ENCODE peak calls at places on chromosomes 11 and 22, in six cellular contexts. One of them, this sample, is unnamed.

GRCh38 chr22:28435271-28435825 is 244.3 kb downstream of the TTC28 start:
- DNase-seq in NB4: no peak
- DNase-seq in pancreas: peak; percentile 69
- DNase-seq in cardiac muscle cell: no peak
- DNase-seq in osteocyte: no peak
- DNase-seq in HepG2: no peak
- DNase-seq in this sample: no peak

GRCh38 chr11:106466441-106467190 is 389.2 kb downstream of the AASDHPPT start:
- DNase-seq in NB4: no peak
- DNase-seq in pancreas: no peak
- DNase-seq in cardiac muscle cell: peak; percentile 76
- DNase-seq in osteocyte: no peak
- DNase-seq in HepG2: peak; percentile 36
- DNase-seq in this sample: no peak

GRCh38 chr11:89491141-89491690 is at the start of gene NOX4:
- DNase-seq in NB4: no peak
- DNase-seq in pancreas: peak; percentile 20
- DNase-seq in cardiac muscle cell: peak; percentile 73
- DNase-seq in osteocyte: peak; percentile 92
- DNase-seq in HepG2: no peak
- DNase-seq in this sample: no peak

GRCh38 chr22:50630376-50630775 is 2.4 kb upstream of the ARSA start:
- DNase-seq in NB4: no peak
- DNase-seq in pancreas: no peak
- DNase-seq in cardiac muscle cell: no peak
- DNase-seq in osteocyte: no peak
- DNase-seq in HepG2: no peak
- DNase-seq in this sample: no peak

GRCh38 chr22:39534591-39535301 is 2.2 kb upstream of the RPS19BP1 start:
- DNase-seq in NB4: peak; percentile 72
- DNase-seq in pancreas: peak; percentile 90
- DNase-seq in cardiac muscle cell: peak; percentile 81
- DNase-seq in osteocyte: peak; percentile 94
- DNase-seq in HepG2: peak; percentile 54
- DNase-seq in this sample: peak; percentile 82

GRCh38 chr11:110184466-110184865 is 91.3 kb downstream of the ZC3H12C start:
- DNase-seq in NB4: no peak
- DNase-seq in pancreas: no peak
- DNase-seq in cardiac muscle cell: peak; percentile 31
- DNase-seq in osteocyte: no peak
- DNase-seq in HepG2: no peak
- DNase-seq in this sample: no peak

GRCh38 chr22:49626361-49627216 is 201.1 kb downstream of the BRD1 start:
- DNase-seq in NB4: no peak
- DNase-seq in pancreas: peak; percentile 17
- DNase-seq in cardiac muscle cell: no peak
- DNase-seq in osteocyte: no peak
- DNase-seq in HepG2: no peak
- DNase-seq in this sample: no peak

GRCh38 chr11:45162916-45163879 is 16.8 kb downstream of the PRDM11 start:
- DNase-seq in NB4: no peak
- DNase-seq in pancreas: no peak
- DNase-seq in cardiac muscle cell: no peak
- DNase-seq in osteocyte: no peak
- DNase-seq in HepG2: no peak
- DNase-seq in this sample: no peak

GRCh38 chr11:79122759-79123158 is 318.1 kb downstream of the TENM4 start:
- DNase-seq in NB4: no peak
- DNase-seq in pancreas: no peak
- DNase-seq in cardiac muscle cell: no peak
- DNase-seq in osteocyte: no peak
- DNase-seq in HepG2: no peak
- DNase-seq in this sample: no peak

GRCh38 chr22:19723990-19724827 is 870 bp downstream of the GP1BB start:
- DNase-seq in NB4: peak; percentile 72
- DNase-seq in pancreas: no peak
- DNase-seq in cardiac muscle cell: peak; percentile 22
- DNase-seq in osteocyte: no peak
- DNase-seq in HepG2: peak; percentile 44
- DNase-seq in this sample: no peak

GRCh38 chr22:46976598-46976997 is 214.1 kb downstream of the TBC1D22A start:
- DNase-seq in NB4: no peak
- DNase-seq in pancreas: no peak
- DNase-seq in cardiac muscle cell: no peak
- DNase-seq in osteocyte: peak; percentile 49
- DNase-seq in HepG2: no peak
- DNase-seq in this sample: no peak

GRCh38 chr11:115287266-115287665 is 216.9 kb downstream of the CADM1 start:
- DNase-seq in NB4: no peak
- DNase-seq in pancreas: no peak
- DNase-seq in cardiac muscle cell: no peak
- DNase-seq in osteocyte: no peak
- DNase-seq in HepG2: no peak
- DNase-seq in this sample: no peak

GRCh38 chr22:26981520-26981919 is 324.1 kb downstream of the MIAT start:
- DNase-seq in NB4: no peak
- DNase-seq in pancreas: no peak
- DNase-seq in cardiac muscle cell: no peak
- DNase-seq in osteocyte: no peak
- DNase-seq in HepG2: no peak
- DNase-seq in this sample: no peak

GRCh38 chr11:71420455-71421241 is 27.5 kb downstream of the DHCR7 start:
- DNase-seq in NB4: peak; percentile 74
- DNase-seq in pancreas: peak; percentile 46
- DNase-seq in cardiac muscle cell: peak; percentile 67
- DNase-seq in osteocyte: no peak
- DNase-seq in HepG2: peak; percentile 48
- DNase-seq in this sample: peak; percentile 53

GRCh38 chr22:24694971-24695928 is 79.3 kb downstream of the PIWIL3 start:
- DNase-seq in NB4: no peak
- DNase-seq in pancreas: no peak
- DNase-seq in cardiac muscle cell: no peak
- DNase-seq in osteocyte: no peak
- DNase-seq in HepG2: no peak
- DNase-seq in this sample: no peak

GRCh38 chr11:121282376-121282775 is 10.2 kb upstream of the SC5D start:
- DNase-seq in NB4: peak; percentile 9
- DNase-seq in pancreas: no peak
- DNase-seq in cardiac muscle cell: no peak
- DNase-seq in osteocyte: no peak
- DNase-seq in HepG2: no peak
- DNase-seq in this sample: no peak

GRCh38 chr22:40121463-40121862 is 56.3 kb upstream of the TNRC6B start:
- DNase-seq in NB4: no peak
- DNase-seq in pancreas: no peak
- DNase-seq in cardiac muscle cell: no peak
- DNase-seq in osteocyte: no peak
- DNase-seq in HepG2: no peak
- DNase-seq in this sample: no peak

GRCh38 chr11:14980854-14981253 is 8.7 kb upstream of the CALCA start:
- DNase-seq in NB4: no peak
- DNase-seq in pancreas: no peak
- DNase-seq in cardiac muscle cell: peak; percentile 63
- DNase-seq in osteocyte: no peak
- DNase-seq in HepG2: no peak
- DNase-seq in this sample: no peak

GRCh38 chr11:13238879-13239514 is 38.6 kb upstream of the BMAL1 start:
- DNase-seq in NB4: peak; percentile 57
- DNase-seq in pancreas: peak; percentile 35
- DNase-seq in cardiac muscle cell: peak; percentile 64
- DNase-seq in osteocyte: no peak
- DNase-seq in HepG2: peak; percentile 35
- DNase-seq in this sample: peak; percentile 40

GRCh38 chr11:65814131-65814959 is 19.4 kb upstream of the SNX32 start:
- DNase-seq in NB4: peak; percentile 22
- DNase-seq in pancreas: no peak
- DNase-seq in cardiac muscle cell: peak; percentile 51
- DNase-seq in osteocyte: no peak
- DNase-seq in HepG2: no peak
- DNase-seq in this sample: no peak

GRCh38 chr11:102318469-102318868 is 1.2 kb downstream of the BIRC3 start:
- DNase-seq in NB4: no peak
- DNase-seq in pancreas: no peak
- DNase-seq in cardiac muscle cell: no peak
- DNase-seq in osteocyte: no peak
- DNase-seq in HepG2: no peak
- DNase-seq in this sample: no peak

GRCh38 chr22:47371263-47372090 is 609.0 kb downstream of the TBC1D22A start:
- DNase-seq in NB4: no peak
- DNase-seq in pancreas: no peak
- DNase-seq in cardiac muscle cell: no peak
- DNase-seq in osteocyte: peak; percentile 68
- DNase-seq in HepG2: no peak
- DNase-seq in this sample: no peak

GRCh38 chr11:75445315-75445953 is 12.4 kb upstream of the KLHL35 start:
- DNase-seq in NB4: peak; percentile 68
- DNase-seq in pancreas: peak; percentile 68
- DNase-seq in cardiac muscle cell: peak; percentile 56
- DNase-seq in osteocyte: no peak
- DNase-seq in HepG2: peak; percentile 56
- DNase-seq in this sample: peak; percentile 80

GRCh38 chr11:9123595-9124304 is 32.4 kb upstream of the SCUBE2 start:
- DNase-seq in NB4: no peak
- DNase-seq in pancreas: no peak
- DNase-seq in cardiac muscle cell: no peak
- DNase-seq in osteocyte: no peak
- DNase-seq in HepG2: no peak
- DNase-seq in this sample: no peak

GRCh38 chr11:9118277-9118676 is 26.9 kb upstream of the SCUBE2 start:
- DNase-seq in NB4: no peak
- DNase-seq in pancreas: no peak
- DNase-seq in cardiac muscle cell: no peak
- DNase-seq in osteocyte: no peak
- DNase-seq in HepG2: no peak
- DNase-seq in this sample: no peak

GRCh38 chr11:9125185-9125886 is 33.9 kb upstream of the SCUBE2 start:
- DNase-seq in NB4: no peak
- DNase-seq in pancreas: no peak
- DNase-seq in cardiac muscle cell: no peak
- DNase-seq in osteocyte: peak; percentile 25
- DNase-seq in HepG2: no peak
- DNase-seq in this sample: no peak

GRCh38 chr11:9121397-9121796 is 30.0 kb upstream of the SCUBE2 start:
- DNase-seq in NB4: no peak
- DNase-seq in pancreas: no peak
- DNase-seq in cardiac muscle cell: no peak
- DNase-seq in osteocyte: peak; percentile 76
- DNase-seq in HepG2: no peak
- DNase-seq in this sample: no peak

DNA sequence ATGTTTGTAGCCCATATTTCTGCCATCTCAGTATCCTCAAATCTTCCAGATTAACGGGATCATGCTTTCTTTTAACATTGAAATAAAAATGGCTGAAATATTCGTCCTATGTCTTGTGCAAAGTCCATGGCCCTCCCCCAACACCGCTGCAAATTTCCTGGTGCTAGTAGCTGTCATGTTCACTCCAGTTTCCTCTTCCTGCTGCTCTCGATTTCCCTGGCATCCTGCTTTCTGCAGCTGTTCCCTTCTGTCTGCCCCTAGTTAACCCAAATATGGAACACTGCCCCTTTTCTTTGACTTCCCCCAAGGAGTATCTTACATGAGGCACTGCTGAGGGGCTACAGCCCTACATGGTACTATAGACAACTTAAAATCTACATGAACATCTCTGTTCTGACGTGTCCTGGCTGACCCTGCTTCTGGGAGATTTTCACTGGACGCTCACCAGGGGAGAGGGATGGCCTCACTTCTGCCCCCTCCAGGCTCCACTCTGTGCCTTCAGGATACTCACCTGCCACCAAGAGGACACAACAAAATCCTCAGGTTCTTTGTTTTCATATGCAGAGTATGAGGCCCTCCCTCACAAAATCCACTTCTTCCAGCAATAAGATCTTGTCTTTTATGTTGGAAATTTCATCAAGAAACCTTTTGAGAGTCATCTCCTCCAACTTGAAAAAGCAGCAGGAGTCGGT is 29.4 kb upstream of the SCUBE2 start:
- DNase-seq in NB4: no peak
- DNase-seq in pancreas: no peak
- DNase-seq in cardiac muscle cell: peak; percentile 22
- DNase-seq in osteocyte: peak; percentile 49
- DNase-seq in HepG2: no peak
- DNase-seq in this sample: no peak
- TF ChIP-seq CTCF in NB4: peak; percentile 6
- TF ChIP-seq CTCF in pancreas: no peak
- TF ChIP-seq CTCF in cardiac muscle cell: peak; percentile 40
- TF ChIP-seq CTCF in osteocyte: peak; percentile 18
- TF ChIP-seq CTCF in HepG2: peak; percentile 63
- TF ChIP-seq CTCF in this sample: no peak

GRCh38 chr11:92388380-92388779 is 163.8 kb downstream of the FAT3 start:
- DNase-seq in NB4: no peak
- DNase-seq in pancreas: no peak
- DNase-seq in cardiac muscle cell: no peak
- DNase-seq in osteocyte: no peak
- DNase-seq in HepG2: no peak
- DNase-seq in this sample: no peak
- TF ChIP-seq CTCF in NB4: no peak
- TF ChIP-seq CTCF in pancreas: peak; percentile 13
- TF ChIP-seq CTCF in cardiac muscle cell: no peak
- TF ChIP-seq CTCF in osteocyte: peak; percentile 38
- TF ChIP-seq CTCF in HepG2: no peak
- TF ChIP-seq CTCF in this sample: no peak

DNA sequence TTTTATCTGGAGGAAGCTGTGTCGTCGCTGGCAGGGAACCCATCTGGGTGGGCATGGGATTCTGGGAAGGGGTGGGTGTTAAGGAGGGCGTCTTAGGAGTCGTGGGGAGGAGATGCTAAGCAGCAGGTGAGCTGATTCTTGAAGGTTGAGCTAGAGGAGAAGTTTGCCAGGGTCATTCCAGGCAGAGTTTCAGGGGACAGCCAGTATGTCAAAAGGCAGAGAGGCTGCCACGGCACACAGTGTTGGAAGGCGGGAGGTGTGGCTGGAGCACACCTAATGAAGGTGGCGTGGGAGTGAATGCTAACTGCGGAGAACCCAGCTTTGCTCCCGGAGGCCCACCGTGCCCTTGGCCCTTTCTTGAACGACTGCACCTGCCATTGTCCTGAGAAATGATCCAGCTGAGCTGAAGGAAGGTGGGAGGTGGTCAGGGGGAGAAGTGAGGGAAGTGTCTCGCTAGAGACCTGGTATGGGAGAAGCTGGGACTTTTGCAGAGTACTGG is 1.3 kb downstream of the FAM118A start:
- DNase-seq in NB4: no peak
- DNase-seq in pancreas: no peak
- DNase-seq in cardiac muscle cell: no peak
- DNase-seq in osteocyte: no peak
- DNase-seq in HepG2: no peak
- DNase-seq in this sample: no peak
- TF ChIP-seq CTCF in NB4: no peak
- TF ChIP-seq CTCF in pancreas: no peak
- TF ChIP-seq CTCF in cardiac muscle cell: no peak
- TF ChIP-seq CTCF in osteocyte: no peak
- TF ChIP-seq CTCF in HepG2: no peak
- TF ChIP-seq CTCF in this sample: no peak

DNA sequence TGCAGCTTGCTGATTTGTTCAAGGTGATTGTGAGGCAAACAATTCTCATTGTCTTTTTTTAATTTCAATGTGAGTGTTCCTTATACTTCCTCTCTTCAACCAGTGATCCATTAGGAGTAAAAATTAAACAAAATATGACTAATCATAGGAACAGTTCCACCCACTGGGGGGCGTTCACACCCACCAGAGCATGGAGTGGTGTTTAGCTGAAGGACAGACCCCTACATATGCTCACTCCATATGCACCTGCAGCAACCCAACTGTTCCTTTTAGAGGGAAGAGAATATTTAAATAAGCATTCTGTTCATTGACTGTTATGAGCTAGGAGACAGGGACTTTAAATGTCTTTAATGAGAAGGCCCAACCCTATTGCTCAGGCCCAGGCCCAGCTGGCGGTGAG is 78.7 kb upstream of the DRD2 start:
- DNase-seq in NB4: peak; percentile 8
- DNase-seq in pancreas: no peak
- DNase-seq in cardiac muscle cell: no peak
- DNase-seq in osteocyte: no peak
- DNase-seq in HepG2: no peak
- DNase-seq in this sample: no peak
- TF ChIP-seq CTCF in NB4: no peak
- TF ChIP-seq CTCF in pancreas: no peak
- TF ChIP-seq CTCF in cardiac muscle cell: peak; percentile 8
- TF ChIP-seq CTCF in osteocyte: peak; percentile 32
- TF ChIP-seq CTCF in HepG2: no peak
- TF ChIP-seq CTCF in this sample: no peak

This sample was measured in GM10248.